ENCODE peak calls at places on chromosomes 2 and 18, in five cellular contexts. A, F, V, M and D are unnamed samples.

GRCh38 chr2:150938586-150938985 is 323.1 kb downstream of the RBM43 start:
- DNase-seq in A (no peak), F (no peak), V (no peak), M (no peak), D (no peak)

GRCh38 chr2:109217362-109218086 is 88.5 kb downstream of the SH3RF3 start:
- DNase-seq in A (peak), F (no peak), V (peak), M (no peak), D (peak)

GRCh38 chr18:24446953-24447537 is 13.4 kb upstream of the HRH4 start:
- DNase-seq in A (no peak), F (no peak), V (no peak), M (peak), D (no peak)

GRCh38 chr2:55430536-55430935 is 10.9 kb upstream of the CCDC88A start:
- DNase-seq in A (no peak), F (no peak), V (no peak), M (no peak), D (no peak)

GRCh38 chr2:99850076-99850710 is 292.2 kb downstream of the AFF3 start:
- DNase-seq in A (no peak), F (no peak), V (no peak), M (no peak), D (no peak)

GRCh38 chr2:164841719-164842623 is at the start of gene COBLL1:
- DNase-seq in A (no peak), F (no peak), V (no peak), M (peak), D (peak)

GRCh38 chr2:238908960-238909951 is 61.4 kb downstream of the TWIST2 start:
- DNase-seq in A (no peak), F (no peak), V (no peak), M (no peak), D (no peak)

GRCh38 chr2:43455735-43456642 is 139.8 kb downstream of the THADA start:
- DNase-seq in A (peak), F (no peak), V (no peak), M (no peak), D (no peak)

GRCh38 chr18:63897072-63897471 is 9.6 kb downstream of the SERPINB2 start:
- DNase-seq in A (no peak), F (no peak), V (no peak), M (no peak), D (no peak)

GRCh38 chr2:1856481-1856880 is 112.2 kb upstream of the PXDN start:
- DNase-seq in A (no peak), F (no peak), V (no peak), M (no peak), D (no peak)

GRCh38 chr2:29115797-29116781 is 874 bp downstream of the CLIP4 start:
- DNase-seq in A (no peak), F (no peak), V (no peak), M (no peak), D (peak)

GRCh38 chr2:105783151-105783738 is 38.5 kb downstream of the NCK2 start:
- DNase-seq in A (no peak), F (no peak), V (no peak), M (no peak), D (no peak)

GRCh38 chr2:213545481-213545880 is 261.2 kb downstream of the SPAG16 start:
- DNase-seq in A (no peak), F (no peak), V (no peak), M (peak), D (no peak)

GRCh38 chr2:119415630-119416029 is 16.0 kb upstream of the TMEM37 start:
- DNase-seq in A (no peak), F (no peak), V (no peak), M (peak), D (no peak)

GRCh38 chr2:74648009-74648443 is at the start of gene M1AP:
- DNase-seq in A (no peak), F (no peak), V (no peak), M (no peak), D (no peak)

GRCh38 chr2:178796079-178796677 is 11.0 kb downstream of the TTN start:
- DNase-seq in A (peak), F (no peak), V (peak), M (peak), D (no peak)

GRCh38 chr2:207133493-207133861 is 32.3 kb downstream of the KLF7 start:
- DNase-seq in A (no peak), F (no peak), V (no peak), M (no peak), D (no peak)

GRCh38 chr2:127637725-127638252 is 8.2 kb upstream of the GPR17 start:
- DNase-seq in A (no peak), F (no peak), V (peak), M (no peak), D (peak)

GRCh38 chr2:220646424-220646823 is 925.7 kb downstream of the EPHA4 start:
- DNase-seq in A (no peak), F (no peak), V (no peak), M (no peak), D (no peak)

GRCh38 chr2:67479256-67479655 is 82.1 kb downstream of the ETAA1 start:
- DNase-seq in A (no peak), F (no peak), V (no peak), M (no peak), D (no peak)

GRCh38 chr2:230666885-230667712 is 45.5 kb upstream of the CAB39 start:
- DNase-seq in A (no peak), F (no peak), V (peak), M (no peak), D (no peak)

GRCh38 chr18:70423988-70424387 is 135.1 kb downstream of the SOCS6 start:
- DNase-seq in A (no peak), F (no peak), V (no peak), M (no peak), D (no peak)

GRCh38 chr2:88967844-88968243 is 276.4 kb downstream of the RPIA start:
- DNase-seq in A (no peak), F (no peak), V (no peak), M (no peak), D (no peak)

GRCh38 chr18:30763913-30764350 is 278.6 kb downstream of the DSC3 start:
- DNase-seq in A (no peak), F (no peak), V (no peak), M (no peak), D (no peak)

GRCh38 chr18:48966523-48966922 is 15.8 kb upstream of the SMAD7 start:
- DNase-seq in A (no peak), F (no peak), V (no peak), M (no peak), D (no peak)

GRCh38 chr2:44722002-44722625 is 219.4 kb upstream of the SIX3 start:
- DNase-seq in A (no peak), F (no peak), V (no peak), M (peak), D (no peak)

GRCh38 chr2:9217838-9218770 is 11.5 kb downstream of the ASAP2 start:
- DNase-seq in A (no peak), F (no peak), V (no peak), M (no peak), D (no peak)

GRCh38 chr2:61620244-61621159 is 82.3 kb upstream of the XPO1 start:
- DNase-seq in A (peak), F (no peak), V (peak), M (no peak), D (no peak)

GRCh38 chr18:56148373-56148772 is 490.0 kb downstream of the TXNL1 start:
- DNase-seq in A (peak), F (no peak), V (peak), M (no peak), D (no peak)

GRCh38 chr18:77059294-77059916 is 73.2 kb downstream of the MBP start:
- DNase-seq in A (no peak), F (no peak), V (no peak), M (peak), D (peak)

GRCh38 chr2:183078163-183078466 is 432 bp upstream of the DUSP19 start:
- DNase-seq in A (no peak), F (no peak), V (no peak), M (peak), D (no peak)

GRCh38 chr2:194735837-194736542 is 921.0 kb upstream of the SLC39A10 start:
- DNase-seq in A (no peak), F (no peak), V (no peak), M (no peak), D (no peak)

GRCh38 chr18:74251297-74252031 is 40.3 kb downstream of the CYB5A start:
- DNase-seq in A (peak), F (no peak), V (peak), M (no peak), D (no peak)

GRCh38 chr2:24913896-24914295 is 6.1 kb downstream of the ADCY3 start:
- DNase-seq in A (no peak), F (no peak), V (no peak), M (no peak), D (no peak)

GRCh38 chr2:105081006-105081701 is 43.3 kb downstream of the MRPS9 start:
- DNase-seq in A (no peak), F (no peak), V (no peak), M (no peak), D (no peak)

GRCh38 chr2:162210385-162210784 is 32.9 kb downstream of the FAP start:
- DNase-seq in A (no peak), F (no peak), V (no peak), M (no peak), D (no peak)